ENCODE peak calls at places on chromosome 7, in six cellular contexts. One of them, this sample, is unnamed.

GRCh38 chr7:7207876-7208275 is 25.5 kb downstream of the C1GALT1 start:
- DNase-seq in stimulated activated CD4-positive, alpha-beta T cell treated with anti-CD3 and anti-CD28 coated beads, TNF-alpha, amount 100 ng/mL, for 48 hours: no peak
- DNase-seq in ELR: peak; percentile 73
- DNase-seq in naive B cell: no peak
- DNase-seq in head of caudate nucleus: no peak
- DNase-seq in NCI-H146: no peak
- DNase-seq in this sample: peak; percentile 79

GRCh38 chr7:44105832-44106231 is 1.7 kb downstream of the AEBP1 start:
- DNase-seq in head of caudate nucleus: no peak
- DNase-seq in NCI-H146: no peak
- DNase-seq in naive B cell: no peak
- DNase-seq in stimulated activated CD4-positive, alpha-beta T cell treated with anti-CD3 and anti-CD28 coated beads, TNF-alpha, amount 100 ng/mL, for 48 hours: no peak
- DNase-seq in ELR: no peak
- DNase-seq in this sample: no peak

GRCh38 chr7:139731802-139732470 is 45.9 kb downstream of the HIPK2 start:
- DNase-seq in naive B cell: no peak
- DNase-seq in stimulated activated CD4-positive, alpha-beta T cell treated with anti-CD3 and anti-CD28 coated beads, TNF-alpha, amount 100 ng/mL, for 48 hours: no peak
- DNase-seq in ELR: peak; percentile 89
- DNase-seq in NCI-H146: peak; percentile 3
- DNase-seq in head of caudate nucleus: peak; percentile 53
- DNase-seq in this sample: peak; percentile 99

GRCh38 chr7:69237541-69237940 is 360.7 kb upstream of the AUTS2 start:
- DNase-seq in naive B cell: no peak
- DNase-seq in head of caudate nucleus: no peak
- DNase-seq in stimulated activated CD4-positive, alpha-beta T cell treated with anti-CD3 and anti-CD28 coated beads, TNF-alpha, amount 100 ng/mL, for 48 hours: no peak
- DNase-seq in NCI-H146: no peak
- DNase-seq in ELR: no peak
- DNase-seq in this sample: no peak

GRCh38 chr7:19538036-19538435 is 170.8 kb downstream of the POLR1F start:
- DNase-seq in head of caudate nucleus: no peak
- DNase-seq in naive B cell: no peak
- DNase-seq in stimulated activated CD4-positive, alpha-beta T cell treated with anti-CD3 and anti-CD28 coated beads, TNF-alpha, amount 100 ng/mL, for 48 hours: no peak
- DNase-seq in NCI-H146: no peak
- DNase-seq in ELR: peak; percentile 22
- DNase-seq in this sample: peak; percentile 71

GRCh38 chr7:80135306-80136104 is 874 bp downstream of the GNAI1 start:
- DNase-seq in head of caudate nucleus: no peak
- DNase-seq in ELR: peak; percentile 53
- DNase-seq in stimulated activated CD4-positive, alpha-beta T cell treated with anti-CD3 and anti-CD28 coated beads, TNF-alpha, amount 100 ng/mL, for 48 hours: no peak
- DNase-seq in NCI-H146: peak; percentile 9
- DNase-seq in naive B cell: peak; percentile 4
- DNase-seq in this sample: peak; percentile 39

GRCh38 chr7:55432937-55433784 is 68.0 kb downstream of the LANCL2 start:
- DNase-seq in NCI-H146: peak; percentile 69
- DNase-seq in ELR: peak; percentile 68
- DNase-seq in stimulated activated CD4-positive, alpha-beta T cell treated with anti-CD3 and anti-CD28 coated beads, TNF-alpha, amount 100 ng/mL, for 48 hours: no peak
- DNase-seq in naive B cell: peak; percentile 7
- DNase-seq in head of caudate nucleus: no peak
- DNase-seq in this sample: peak; percentile 51

GRCh38 chr7:91656486-91657237 is 223.8 kb downstream of the MTERF1 start:
- DNase-seq in ELR: no peak
- DNase-seq in NCI-H146: no peak
- DNase-seq in stimulated activated CD4-positive, alpha-beta T cell treated with anti-CD3 and anti-CD28 coated beads, TNF-alpha, amount 100 ng/mL, for 48 hours: no peak
- DNase-seq in naive B cell: no peak
- DNase-seq in head of caudate nucleus: no peak
- DNase-seq in this sample: peak; percentile 17

GRCh38 chr7:121084748-121085336 is 96.3 kb downstream of the CPED1 start:
- DNase-seq in naive B cell: no peak
- DNase-seq in NCI-H146: no peak
- DNase-seq in stimulated activated CD4-positive, alpha-beta T cell treated with anti-CD3 and anti-CD28 coated beads, TNF-alpha, amount 100 ng/mL, for 48 hours: no peak
- DNase-seq in ELR: peak; percentile 95
- DNase-seq in head of caudate nucleus: no peak
- DNase-seq in this sample: peak; percentile 99

GRCh38 chr7:132697032-132697431 is 120.8 kb upstream of the PLXNA4 start:
- DNase-seq in ELR: no peak
- DNase-seq in stimulated activated CD4-positive, alpha-beta T cell treated with anti-CD3 and anti-CD28 coated beads, TNF-alpha, amount 100 ng/mL, for 48 hours: no peak
- DNase-seq in NCI-H146: no peak
- DNase-seq in head of caudate nucleus: no peak
- DNase-seq in naive B cell: no peak
- DNase-seq in this sample: no peak

GRCh38 chr7:80439894-80440811 is 71.7 kb downstream of the GNAT3 start:
- DNase-seq in naive B cell: no peak
- DNase-seq in stimulated activated CD4-positive, alpha-beta T cell treated with anti-CD3 and anti-CD28 coated beads, TNF-alpha, amount 100 ng/mL, for 48 hours: no peak
- DNase-seq in ELR: peak; percentile 58
- DNase-seq in NCI-H146: no peak
- DNase-seq in head of caudate nucleus: no peak
- DNase-seq in this sample: peak; percentile 84

GRCh38 chr7:102425639-102426267 is 7.6 kb upstream of the ORAI2 start:
- DNase-seq in ELR: no peak
- DNase-seq in NCI-H146: no peak
- DNase-seq in naive B cell: peak; percentile 92
- DNase-seq in stimulated activated CD4-positive, alpha-beta T cell treated with anti-CD3 and anti-CD28 coated beads, TNF-alpha, amount 100 ng/mL, for 48 hours: peak; percentile 73
- DNase-seq in head of caudate nucleus: no peak
- DNase-seq in this sample: no peak

GRCh38 chr7:155276800-155277375 is 20.8 kb upstream of the INSIG1 start:
- DNase-seq in NCI-H146: no peak
- DNase-seq in stimulated activated CD4-positive, alpha-beta T cell treated with anti-CD3 and anti-CD28 coated beads, TNF-alpha, amount 100 ng/mL, for 48 hours: no peak
- DNase-seq in head of caudate nucleus: no peak
- DNase-seq in naive B cell: no peak
- DNase-seq in ELR: no peak
- DNase-seq in this sample: no peak

GRCh38 chr7:106110885-106111670 is 1.0 kb downstream of the SYPL1 start:
- DNase-seq in head of caudate nucleus: no peak
- DNase-seq in naive B cell: no peak
- DNase-seq in stimulated activated CD4-positive, alpha-beta T cell treated with anti-CD3 and anti-CD28 coated beads, TNF-alpha, amount 100 ng/mL, for 48 hours: no peak
- DNase-seq in ELR: no peak
- DNase-seq in NCI-H146: no peak
- DNase-seq in this sample: peak; percentile 26

GRCh38 chr7:140317597-140317996 is 80.7 kb downstream of the SLC37A3 start:
- DNase-seq in stimulated activated CD4-positive, alpha-beta T cell treated with anti-CD3 and anti-CD28 coated beads, TNF-alpha, amount 100 ng/mL, for 48 hours: no peak
- DNase-seq in NCI-H146: no peak
- DNase-seq in naive B cell: no peak
- DNase-seq in ELR: no peak
- DNase-seq in head of caudate nucleus: no peak
- DNase-seq in this sample: no peak

GRCh38 chr7:87218941-87219544 is 489 bp downstream of the TMEM243 start:
- DNase-seq in ELR: peak; percentile 37
- DNase-seq in NCI-H146: no peak
- DNase-seq in head of caudate nucleus: peak; percentile 22
- DNase-seq in naive B cell: peak; percentile 71
- DNase-seq in stimulated activated CD4-positive, alpha-beta T cell treated with anti-CD3 and anti-CD28 coated beads, TNF-alpha, amount 100 ng/mL, for 48 hours: no peak
- DNase-seq in this sample: peak; percentile 49

GRCh38 chr7:93115796-93116195 is 2.0 kb downstream of the SAMD9 start:
- DNase-seq in NCI-H146: no peak
- DNase-seq in stimulated activated CD4-positive, alpha-beta T cell treated with anti-CD3 and anti-CD28 coated beads, TNF-alpha, amount 100 ng/mL, for 48 hours: no peak
- DNase-seq in ELR: peak; percentile 88
- DNase-seq in head of caudate nucleus: no peak
- DNase-seq in naive B cell: no peak
- DNase-seq in this sample: peak; percentile 82